ENCODE peak calls at places on chromosomes 4 and X, in seven cellular contexts. B is H1; W is CD8-positive, alpha-beta T cell; S is cardiac muscle cell; K is GM23248; C is suprapubic skin; G is PC-3. Q is an unnamed sample. For H3K36me3, the result is how much of the 10 kb centered on the place peaks cover.

GRCh38 chrX:51148848-51149247 is 183.8 kb upstream of the NUDT10 start:
- DNase-seq in W (no peak), C (no peak), S (peak), K (no peak), B (peak), G (peak), Q (no peak)

GRCh38 chrX:151688695-151689094 is 6.6 kb upstream of the PRRG3 start:
- DNase-seq in S (no peak), C (no peak), K (no peak), B (no peak), G (no peak), W (no peak), Q (no peak)

GRCh38 chr4:4462970-4463369 is 76.1 kb downstream of the NSG1 start:
- DNase-seq in K (no peak), W (no peak), S (no peak), G (no peak), B (no peak), C (no peak), Q (no peak)

GRCh38 chrX:20313889-20314288 is 47.2 kb upstream of the RPS6KA3 start:
- DNase-seq in G (no peak), C (no peak), W (no peak), B (no peak), S (no peak), K (no peak), Q (no peak)

GRCh38 chr4:150205016-150205415 is 126.8 kb downstream of the DCLK2 start:
- DNase-seq in W (no peak), B (no peak), C (no peak), G (no peak), K (no peak), S (no peak), Q (no peak)

GRCh38 chr4:76982638-76983579 is 33.4 kb downstream of the SEPTIN11 start:
- DNase-seq in G (no peak), C (no peak), K (peak), W (no peak), S (no peak), B (no peak), Q (peak)

GRCh38 chr4:110823251-110823650 is 200.4 kb upstream of the PITX2 start:
- DNase-seq in B (no peak), S (no peak), C (no peak), K (peak), G (no peak), W (no peak), Q (no peak)

GRCh38 chrX:22097295-22097694 is 65.2 kb downstream of the PHEX start:
- DNase-seq in W (no peak), K (peak), G (peak), C (no peak), B (no peak), S (no peak), Q (no peak)

GRCh38 chr4:78797777-78798284 is 21.7 kb downstream of the BMP2K start:
- DNase-seq in C (no peak), B (no peak), S (no peak), W (no peak), G (no peak), K (no peak), Q (no peak)

GRCh38 chrX:47483310-47484268 is 567 bp upstream of the ZNF41 start:
- DNase-seq in B (no peak), W (no peak), K (peak), S (peak), G (peak), C (no peak), Q (peak)

GRCh38 chr4:5139141-5139540 is 87.9 kb downstream of the STK32B start:
- DNase-seq in G (no peak), B (peak), C (no peak), K (no peak), S (no peak), W (no peak), Q (no peak)

GRCh38 chr4:121155893-121156292 is 8.2 kb downstream of the TNIP3 start:
- DNase-seq in G (peak), K (peak), C (no peak), S (no peak), W (no peak), B (no peak), Q (peak)

DNA sequence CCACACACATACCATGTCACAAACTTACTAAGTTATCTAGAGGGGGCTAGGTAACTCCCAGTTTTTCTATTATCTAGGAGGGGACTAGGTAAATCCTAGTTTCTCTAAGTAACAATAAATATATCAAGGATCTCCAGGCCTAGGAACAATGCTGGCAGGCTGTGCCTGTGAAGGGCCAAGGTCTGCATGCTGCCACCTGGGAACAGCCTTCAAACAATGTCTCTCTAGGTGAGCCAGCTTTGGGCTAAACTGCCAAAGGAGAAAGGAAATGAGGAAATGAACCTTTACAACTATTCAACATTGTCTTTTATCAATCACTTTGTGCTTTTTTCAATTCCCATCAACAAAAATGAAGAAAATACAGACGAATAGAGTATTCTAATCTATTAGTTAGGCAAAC is 23.2 kb downstream of the NAF1 start:
- DNase-seq in W (no peak), S (no peak), C (no peak), B (no peak), K (no peak), G (no peak), Q (no peak)
- H3K36me3 ChIP-seq in W (under half), S (under half), C (under half), B (under half), K (under half), G (under half), Q (under half)

DNA sequence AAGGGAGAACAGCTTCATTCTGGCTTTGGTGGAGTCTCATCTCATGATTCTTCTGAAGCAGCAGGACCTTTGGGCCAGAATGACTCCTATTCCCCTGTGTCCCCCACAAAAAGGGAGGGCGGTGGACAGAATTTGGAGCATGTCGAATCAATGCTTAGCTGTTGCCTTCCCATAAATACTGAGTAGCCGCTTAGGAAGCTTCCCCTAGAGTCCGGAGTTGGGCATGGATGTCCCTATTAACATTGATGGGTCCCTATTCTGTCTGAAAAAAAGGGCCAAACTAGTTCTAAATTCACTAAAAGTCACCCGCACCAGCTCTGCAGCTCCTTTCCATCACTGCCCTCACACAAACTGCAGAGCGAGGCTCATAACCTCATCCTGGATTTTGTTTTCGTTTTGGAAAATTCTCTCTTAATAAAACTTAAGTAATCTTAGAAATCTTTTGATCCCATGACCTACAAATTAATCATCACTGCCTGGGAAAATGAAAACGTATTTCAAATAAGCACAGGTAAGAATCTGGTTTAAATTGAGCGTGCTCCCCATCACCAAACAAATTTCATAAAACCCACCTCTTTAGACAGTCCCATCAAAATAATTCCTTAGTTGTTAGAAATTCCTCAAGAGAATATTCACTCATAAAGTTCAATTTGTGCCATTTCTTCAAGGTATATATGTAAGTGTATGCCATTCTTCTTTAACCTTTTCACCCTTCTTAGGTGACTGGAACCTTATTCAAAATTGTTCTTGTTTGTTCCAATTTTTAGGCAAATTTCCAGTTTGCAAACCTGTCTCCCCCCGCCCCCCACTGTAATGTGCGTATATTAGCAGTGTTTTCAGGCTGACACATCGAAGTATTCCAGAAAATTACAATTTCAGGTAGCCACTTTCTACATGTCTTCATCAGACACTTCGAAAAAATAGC is 53.3 kb upstream of the NKAP start:
- DNase-seq in W (no peak), S (no peak), C (no peak), B (no peak), K (no peak), G (no peak), Q (no peak)
- H3K36me3 ChIP-seq in W (under half), S (under half), C (under half), B (under half), K (under half), G (under half), Q (under half)

GRCh38 chrX:125422986-125423385 is 103.3 kb downstream of the TEX13C start:
- DNase-seq in G (no peak), B (no peak), S (no peak), W (no peak), K (no peak), C (no peak), Q (no peak)
- H3K36me3 ChIP-seq in G (under half), B (under half), S (under half), W (under half), K (under half), C (under half), Q (under half)

DNA sequence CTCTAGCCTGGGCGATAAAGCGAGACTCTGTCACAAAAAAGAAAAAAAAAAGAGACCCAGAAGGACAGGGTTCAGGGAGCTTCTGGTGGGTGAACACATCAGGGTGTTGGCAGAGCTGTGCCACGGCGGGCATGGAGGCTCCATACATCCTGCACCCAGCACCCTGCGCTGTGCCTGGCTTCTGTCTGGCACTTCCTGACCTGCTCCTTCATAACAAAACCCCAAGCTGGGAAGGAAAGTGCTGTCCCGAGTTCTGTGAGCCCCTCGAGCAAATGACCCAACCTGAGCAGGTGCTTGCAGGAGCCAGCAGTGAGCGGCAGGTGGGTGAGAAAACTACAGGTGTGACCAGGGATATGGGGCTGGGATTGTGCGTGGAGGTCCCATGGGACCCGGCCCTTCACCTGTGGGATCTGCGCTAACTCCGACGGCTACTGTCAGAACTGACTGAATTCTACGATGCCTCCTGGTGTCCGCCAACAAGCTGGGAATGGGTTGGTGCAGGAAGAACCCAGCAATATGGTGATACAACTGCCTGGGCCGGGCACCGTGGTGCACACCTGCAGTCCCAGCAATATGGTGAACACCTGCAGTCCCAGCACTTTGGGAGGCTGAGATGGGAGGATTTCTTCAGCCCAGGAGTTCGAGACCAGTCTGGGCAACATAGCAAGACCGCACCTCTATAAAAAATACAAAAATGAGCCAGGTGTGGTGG is 18.9 kb downstream of the ASMTL start:
- DNase-seq in K (no peak), W (no peak), S (no peak), G (no peak), C (no peak), B (no peak), Q (no peak)
- H3K36me3 ChIP-seq in K (under half), W (under half), S (under half), G (under half), C (half or more), B (under half), Q (under half)

GRCh38 chr4:38694330-38694729 is 30.3 kb downstream of the KLF3 start:
- DNase-seq in C (no peak), G (no peak), K (no peak), B (no peak), S (no peak), W (no peak), Q (no peak)

GRCh38 chr4:38699112-38699511 is 35.1 kb downstream of the KLF3 start:
- DNase-seq in B (no peak), K (no peak), G (no peak), S (no peak), W (no peak), C (no peak), Q (no peak)

GRCh38 chr4:38693531-38693930 is 29.5 kb downstream of the KLF3 start:
- DNase-seq in G (no peak), W (no peak), B (no peak), C (no peak), K (no peak), S (no peak), Q (no peak)

GRCh38 chr4:38696697-38697096 is 32.7 kb downstream of the KLF3 start:
- DNase-seq in B (no peak), W (no peak), C (no peak), S (no peak), G (no peak), K (peak), Q (peak)

GRCh38 chr4:38695844-38696243 is 31.8 kb downstream of the KLF3 start:
- DNase-seq in B (no peak), G (no peak), K (no peak), S (no peak), W (no peak), C (no peak), Q (no peak)
- H3K36me3 ChIP-seq in B (under half), G (under half), K (half or more), S (under half), W (under half), C (half or more), Q (half or more)

GRCh38 chrX:65740909-65741308 is 73.5 kb downstream of the MSN start:
- DNase-seq in G (no peak), K (no peak), C (no peak), S (no peak), B (no peak), W (no peak), Q (no peak)

GRCh38 chrX:65745992-65746391 is 78.5 kb downstream of the MSN start:
- DNase-seq in C (no peak), W (no peak), S (no peak), K (peak), G (peak), B (no peak), Q (no peak)

GRCh38 chrX:65745427-65745826 is 78.0 kb downstream of the MSN start:
- DNase-seq in B (no peak), K (no peak), C (no peak), G (no peak), W (no peak), S (no peak), Q (no peak)

GRCh38 chrX:65744965-65745364 is 77.5 kb downstream of the MSN start:
- DNase-seq in C (no peak), B (no peak), G (peak), W (no peak), S (no peak), K (peak), Q (peak)

GRCh38 chrX:65741823-65742222 is 74.4 kb downstream of the MSN start:
- DNase-seq in K (peak), B (no peak), W (no peak), S (no peak), G (no peak), C (no peak), Q (no peak)
- H3K36me3 ChIP-seq in K (under half), B (under half), W (under half), S (under half), G (half or more), C (half or more), Q (half or more)

Q was measured in adipocyte.